ENCODE peak calls at places on chromosomes 2 and 18, in five cellular contexts. X is neural progenitor cell, R is fibroblast of lung, V is brain microvascular endothelial cell, J is MM.1S. Q is an unnamed sample.

GRCh38 chr2:182066439-182067061 is 80.9 kb downstream of the PPP1R1C start:
- DNase-seq in X (no peak), R (peak), V (peak), J (no peak), Q (peak)

GRCh38 chr2:216692636-216693413 is 2.5 kb downstream of the IGFBP5 start:
- DNase-seq in X (peak), R (peak), V (peak), J (peak), Q (no peak)

GRCh38 chr2:37230581-37230980 is 815 bp downstream of the CEBPZ start:
- DNase-seq in X (peak), R (no peak), V (no peak), J (no peak), Q (no peak)

GRCh38 chr2:229920011-229920781 is 1.6 kb downstream of the TRIP12 start:
- DNase-seq in X (peak), R (peak), V (no peak), J (no peak), Q (no peak)

GRCh38 chr2:237293966-237294365 is 120.0 kb downstream of the COL6A3 start:
- DNase-seq in X (no peak), R (no peak), V (no peak), J (no peak), Q (no peak)

GRCh38 chr2:154706660-154707059 is 8.2 kb downstream of the KCNJ3 start:
- DNase-seq in X (no peak), R (no peak), V (no peak), J (no peak), Q (no peak)

GRCh38 chr18:6992761-6993160 is 124.8 kb downstream of the LAMA1 start:
- DNase-seq in X (no peak), R (no peak), V (no peak), J (no peak), Q (no peak)

GRCh38 chr2:47307066-47307465 is 95.9 kb upstream of the MSH2 start:
- DNase-seq in X (no peak), R (peak), V (no peak), J (no peak), Q (peak)

GRCh38 chr2:241616168-241617125 is 20.5 kb downstream of the THAP4 start:
- DNase-seq in X (no peak), R (no peak), V (no peak), J (no peak), Q (no peak)

GRCh38 chr18:69365658-69366057 is 35.0 kb upstream of the DOK6 start:
- DNase-seq in X (peak), R (no peak), V (no peak), J (no peak), Q (no peak)

GRCh38 chr2:241150660-241151530 is 628 bp downstream of the PPP1R7 start:
- DNase-seq in X (peak), R (peak), V (no peak), J (peak), Q (no peak)

GRCh38 chr2:67871696-67872320 is 191.0 kb downstream of the C1D start:
- DNase-seq in X (no peak), R (peak), V (peak), J (no peak), Q (peak)

GRCh38 chr2:224163573-224164307 is 124.7 kb upstream of the SERPINE2 start:
- DNase-seq in X (no peak), R (no peak), V (peak), J (no peak), Q (no peak)

GRCh38 chr2:45380131-45380836 is 230.8 kb downstream of the SRBD1 start:
- DNase-seq in X (no peak), R (peak), V (peak), J (no peak), Q (no peak)

GRCh38 chr2:190927257-190927656 is 46.6 kb downstream of the GLS start:
- DNase-seq in X (no peak), R (no peak), V (peak), J (no peak), Q (no peak)

GRCh38 chr2:227592694-227593387 is 5.9 kb upstream of the SCYGR2 start:
- DNase-seq in X (no peak), R (peak), V (no peak), J (peak), Q (no peak)

GRCh38 chr2:209331291-209331844 is 92.5 kb upstream of the MAP2 start:
- DNase-seq in X (peak), R (peak), V (peak), J (peak), Q (no peak)

GRCh38 chr18:64409511-64409910 is 260.6 kb upstream of the LINC00305 start:
- DNase-seq in X (peak), R (peak), V (peak), J (peak), Q (no peak)

GRCh38 chr2:190376083-190376482 is 32.1 kb upstream of the MFSD6 start:
- DNase-seq in X (no peak), R (no peak), V (no peak), J (no peak), Q (no peak)

GRCh38 chr2:29270606-29271005 is 155.4 kb downstream of the CLIP4 start:
- DNase-seq in X (no peak), R (no peak), V (no peak), J (no peak), Q (no peak)

GRCh38 chr2:160225722-160226121 is 25.6 kb upstream of the ITGB6 start:
- DNase-seq in X (no peak), R (no peak), V (no peak), J (no peak), Q (no peak)

GRCh38 chr2:213861638-213862037 is 549.2 kb upstream of the VWC2L start:
- DNase-seq in X (no peak), R (no peak), V (no peak), J (no peak), Q (no peak)

GRCh38 chr2:107285621-107286303 is 399.8 kb upstream of the ST6GAL2 start:
- DNase-seq in X (no peak), R (no peak), V (no peak), J (no peak), Q (no peak)

GRCh38 chr2:113156278-113157107 is 17.3 kb upstream of the PSD4 start:
- DNase-seq in X (no peak), R (peak), V (no peak), J (no peak), Q (no peak)

GRCh38 chr2:132772344-132772743 is 102.3 kb upstream of the LYPD1 start:
- DNase-seq in X (no peak), R (no peak), V (no peak), J (no peak), Q (no peak)

GRCh38 chr2:237496428-237496827 is 9.4 kb downstream of the MLPH start:
- DNase-seq in X (no peak), R (no peak), V (no peak), J (no peak), Q (no peak)

GRCh38 chr2:152573168-152573567 is 144.1 kb downstream of the PRPF40A start:
- DNase-seq in X (no peak), R (peak), V (peak), J (peak), Q (peak)

GRCh38 chr2:218583983-218584850 is 15.6 kb downstream of the CNOT9 start:
- DNase-seq in X (no peak), R (no peak), V (no peak), J (no peak), Q (no peak)

GRCh38 chr18:36580266-36580665 is 248.5 kb downstream of the TPGS2 start:
- DNase-seq in X (no peak), R (peak), V (peak), J (no peak), Q (no peak)

GRCh38 chr2:233674995-233675394 is 3.3 kb downstream of the UGT1A9 start:
- DNase-seq in X (no peak), R (no peak), V (no peak), J (no peak), Q (no peak)

GRCh38 chr2:171410624-171411023 is 23.2 kb downstream of the METTL8 start:
- DNase-seq in X (no peak), R (no peak), V (no peak), J (no peak), Q (no peak)

GRCh38 chr18:34493566-34494358 is 216.3 kb upstream of the DTNA start:
- DNase-seq in X (peak), R (no peak), V (no peak), J (peak), Q (no peak)

GRCh38 chr2:55885129-55885943 is 38.2 kb downstream of the EFEMP1 start:
- DNase-seq in X (no peak), R (peak), V (peak), J (no peak), Q (peak)

GRCh38 chr18:72542993-72543361 is 1.2 kb downstream of the CBLN2 start:
- DNase-seq in X (peak), R (no peak), V (no peak), J (peak), Q (no peak)

GRCh38 chr2:127479219-127479825 is 47.0 kb downstream of the IWS1 start:
- DNase-seq in X (peak), R (peak), V (peak), J (peak), Q (no peak)

DNA sequence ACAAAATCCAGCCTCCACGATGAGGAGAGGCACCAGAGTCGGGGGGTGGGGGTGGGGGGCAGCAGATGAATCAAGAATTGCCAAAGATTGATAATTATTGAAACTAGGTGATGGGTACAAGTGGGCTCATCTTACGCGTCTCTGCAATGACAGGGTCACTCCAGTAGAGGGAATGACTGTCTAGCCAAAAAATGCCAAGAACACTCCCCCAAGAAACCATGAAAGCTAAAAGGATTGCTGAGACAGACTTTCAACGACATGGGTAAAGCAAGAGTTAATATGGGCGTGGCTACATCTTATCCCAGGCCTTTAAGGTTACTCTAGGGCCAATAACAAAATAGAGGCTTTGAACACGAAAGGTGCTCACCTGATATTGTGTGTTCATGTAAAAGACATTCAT is 86.5 kb downstream of the STK39 start:
- DNase-seq in X (peak), R (peak), V (no peak), J (no peak), Q (no peak)
- TF ChIP-seq CTCF in X (peak), R (peak), V (peak), J (no peak), Q (no peak)

GRCh38 chr2:11540148-11540995 is 6.5 kb downstream of the GREB1 start:
- DNase-seq in X (no peak), R (no peak), V (no peak), J (no peak), Q (no peak)
- H3K4me3 ChIP-seq in X (no peak), R (no peak), V (no peak), J (no peak), Q (no peak)

GRCh38 chr2:42794271-42795046 is 2.1 kb upstream of the HAAO start:
- DNase-seq in X (peak), R (peak), V (peak), J (no peak), Q (no peak)
- TF ChIP-seq CTCF in X (peak), R (peak), V (peak), J (no peak), Q (peak)

GRCh38 chr2:105866439-105867170 is 121.9 kb downstream of the NCK2 start:
- DNase-seq in X (peak), R (peak), V (peak), J (no peak), Q (peak)
- H3K4me3 ChIP-seq in X (no peak), R (no peak), V (no peak), J (no peak), Q (no peak)

GRCh38 chr18:8882632-8883408 is 177.5 kb downstream of the MTCL1 start:
- DNase-seq in X (peak), R (peak), V (no peak), J (peak), Q (no peak)
- TF ChIP-seq CTCF in X (peak), R (no peak), V (peak), J (peak), Q (no peak)

GRCh38 chr2:120820263-120820884 is 84.7 kb downstream of the GLI2 start:
- DNase-seq in X (peak), R (peak), V (peak), J (no peak), Q (no peak)
- H3K4me3 ChIP-seq in X (no peak), R (peak), V (peak), J (no peak), Q (peak)

DNA sequence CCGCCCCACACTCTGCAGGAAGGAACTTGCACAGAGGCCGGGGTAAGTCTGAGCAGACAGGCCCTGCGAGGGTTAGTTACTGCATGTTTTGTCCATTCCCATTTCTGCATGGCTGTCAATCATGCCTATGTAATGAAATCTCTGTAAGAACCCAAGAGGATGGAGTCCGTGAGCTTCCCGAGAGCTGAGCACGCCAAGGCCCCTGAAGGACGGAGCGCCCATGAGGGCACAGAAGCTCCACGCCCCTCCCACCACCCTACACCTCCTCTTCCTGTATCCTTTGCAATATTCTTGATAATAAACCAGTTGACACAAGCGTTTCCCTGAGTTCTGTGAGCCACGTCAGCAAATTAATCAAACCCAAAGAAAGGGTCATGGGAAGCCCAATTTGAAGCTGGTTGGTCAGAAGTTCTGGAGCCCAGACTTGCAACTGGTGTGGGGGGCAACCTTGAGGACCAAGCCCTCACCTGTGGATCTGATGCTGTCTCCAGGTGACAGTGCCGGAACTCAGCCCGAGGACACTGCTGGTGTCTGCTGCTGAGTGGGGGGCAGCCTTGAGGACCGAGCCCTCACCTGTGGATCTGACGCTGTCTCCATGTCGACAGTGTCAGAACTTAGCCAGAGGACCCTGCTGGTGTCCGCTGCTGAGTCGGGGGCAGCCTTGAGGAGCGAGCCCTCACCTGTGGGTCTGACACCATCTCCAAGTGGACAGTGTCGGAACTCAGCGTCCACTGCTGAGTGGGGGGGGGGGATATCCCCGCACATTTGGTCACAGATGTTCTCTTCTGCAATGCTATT is 251.1 kb upstream of the SALL3 start:
- DNase-seq in X (no peak), R (no peak), V (no peak), J (no peak), Q (no peak)
- TF ChIP-seq CTCF in X (no peak), R (no peak), V (no peak), J (no peak), Q (no peak)

DNA sequence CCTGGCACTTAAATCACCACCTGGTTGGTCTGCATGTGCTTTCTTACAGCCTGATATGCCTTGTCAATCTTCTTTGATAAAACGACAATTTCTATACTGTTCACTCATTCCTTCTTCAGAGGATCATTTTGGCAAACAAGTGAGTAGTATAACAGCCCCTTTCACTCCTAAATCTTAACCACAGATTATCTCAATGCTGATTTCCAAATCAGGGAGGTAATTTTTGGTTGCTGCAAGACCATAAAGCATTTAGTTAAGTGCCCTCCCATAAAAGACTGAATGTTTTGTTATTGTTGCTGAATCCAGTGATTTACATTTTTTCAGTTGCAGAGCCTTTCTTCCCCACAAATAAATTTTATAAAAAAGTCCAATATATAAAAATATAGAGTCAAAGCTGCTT is 129.2 kb upstream of the CYP26B1 start:
- DNase-seq in X (no peak), R (no peak), V (no peak), J (no peak), Q (no peak)
- H3K4me3 ChIP-seq in X (no peak), R (no peak), V (no peak), J (no peak), Q (no peak)